ENCODE peak calls at places on chromosomes 11 and 22, in five cellular contexts. P is K562, D is H1, V is HepG2, W is GM12878. K is an unnamed sample.

GRCh38 chr22:50031189-50032091 is 18.9 kb upstream of the IL17REL start:
- DNase-seq in P (no peak), D (no peak), V (no peak), W (no peak), K (no peak)

GRCh38 chr22:41681616-41682015 is 7.1 kb downstream of the SNU13 start:
- DNase-seq in P (no peak), D (no peak), V (no peak), W (no peak), K (no peak)

GRCh38 chr22:27668828-27669797 is 132.4 kb downstream of the MN1 start:
- DNase-seq in P (peak), D (no peak), V (peak), W (no peak), K (peak)

GRCh38 chr11:95081010-95081409 is 8.6 kb upstream of the ENDOD1 start:
- DNase-seq in P (no peak), D (no peak), V (no peak), W (no peak), K (no peak)

GRCh38 chr22:41801886-41802285 is 1.4 kb downstream of the CCDC134 start:
- DNase-seq in P (no peak), D (no peak), V (no peak), W (no peak), K (no peak)

GRCh38 chr11:12287374-12288211 is 89.8 kb upstream of the PARVA start:
- DNase-seq in P (peak), D (peak), V (peak), W (no peak), K (peak)

GRCh38 chr11:44065851-44066731 is at the start of gene ACCS:
- DNase-seq in P (peak), D (peak), V (peak), W (peak), K (peak)

GRCh38 chr11:100929377-100929776 is 200.2 kb downstream of the PGR start:
- DNase-seq in P (no peak), D (no peak), V (no peak), W (no peak), K (no peak)

GRCh38 chr11:13116491-13116890 is 107.4 kb downstream of the RASSF10 start:
- DNase-seq in P (no peak), D (no peak), V (no peak), W (no peak), K (no peak)

GRCh38 chr22:30054764-30055069 is 25.5 kb upstream of the HORMAD2 start:
- DNase-seq in P (no peak), D (no peak), V (peak), W (no peak), K (no peak)

GRCh38 chr22:30183861-30184278 is 62.7 kb downstream of the LIF start:
- DNase-seq in P (peak), D (no peak), V (no peak), W (no peak), K (no peak)

GRCh38 chr11:27545946-27546345 is 39.4 kb upstream of the LIN7C start:
- DNase-seq in P (no peak), D (no peak), V (no peak), W (no peak), K (no peak)

GRCh38 chr11:69928124-69928523 is 108.9 kb upstream of the FGF3 start:
- DNase-seq in P (no peak), D (no peak), V (no peak), W (no peak), K (no peak)

GRCh38 chr11:35787626-35788025 is 125.1 kb downstream of the TRIM44 start:
- DNase-seq in P (no peak), D (no peak), V (no peak), W (no peak), K (no peak)

GRCh38 chr22:50459016-50459415 is 15.8 kb downstream of the SBF1 start:
- DNase-seq in P (no peak), D (no peak), V (no peak), W (no peak), K (no peak)

GRCh38 chr11:64526795-64527194 is 64.2 kb upstream of the SLC22A12 start:
- DNase-seq in P (no peak), D (no peak), V (no peak), W (peak), K (no peak)
- TF ChIP-seq SP1 in P (no peak), D (no peak), V (no peak), W (no peak), K (no peak)

GRCh38 chr11:6799402-6799801 is at the start of gene OR6A2:
- DNase-seq in P (no peak), D (no peak), V (no peak), W (no peak), K (no peak)
- TF ChIP-seq ZNF274 in P (no peak), D (no peak), V (no peak), W (no peak), K (no peak)

GRCh38 chr11:103961010-103961409 is 75.4 kb upstream of the DDI1 start:
- DNase-seq in P (no peak), D (no peak), V (no peak), W (no peak), K (no peak)
- TF ChIP-seq SP1 in P (no peak), D (no peak), V (no peak), W (no peak), K (no peak)

DNA sequence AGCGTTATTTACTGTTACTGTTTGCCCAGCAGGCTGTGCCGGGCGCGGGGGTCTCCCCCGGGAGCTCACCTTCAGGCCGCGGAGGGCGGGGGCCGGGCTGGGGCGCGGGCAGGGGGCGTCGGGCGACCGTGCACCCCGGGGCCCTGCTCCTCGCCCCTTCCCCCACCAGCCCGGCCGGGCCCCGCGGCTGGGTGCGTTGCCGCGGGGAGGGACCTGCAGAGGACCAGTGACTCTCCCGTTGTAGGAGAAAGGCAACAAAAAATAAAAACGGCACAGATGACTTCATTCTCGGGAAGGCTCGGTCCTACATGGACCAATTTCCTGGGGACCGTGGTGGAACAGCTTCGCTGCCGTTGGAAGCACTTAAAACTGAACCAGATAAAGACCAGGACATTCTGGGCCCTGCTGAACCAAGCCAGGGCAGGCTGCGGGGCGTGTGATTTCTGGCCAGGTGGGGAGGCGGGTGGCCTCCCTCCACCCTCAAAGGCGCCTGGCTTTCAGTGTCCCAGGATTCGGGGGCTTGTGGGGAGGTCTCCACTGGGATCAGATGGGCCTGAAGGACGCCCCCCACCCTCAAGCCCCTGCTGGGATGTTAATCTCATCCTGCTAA is 57.3 kb downstream of the IGLL1 start:
- DNase-seq in P (peak), D (no peak), V (peak), W (no peak), K (no peak)
- TF ChIP-seq ZNF274 in P (no peak), D (no peak), V (no peak), W (no peak), K (no peak)

DNA sequence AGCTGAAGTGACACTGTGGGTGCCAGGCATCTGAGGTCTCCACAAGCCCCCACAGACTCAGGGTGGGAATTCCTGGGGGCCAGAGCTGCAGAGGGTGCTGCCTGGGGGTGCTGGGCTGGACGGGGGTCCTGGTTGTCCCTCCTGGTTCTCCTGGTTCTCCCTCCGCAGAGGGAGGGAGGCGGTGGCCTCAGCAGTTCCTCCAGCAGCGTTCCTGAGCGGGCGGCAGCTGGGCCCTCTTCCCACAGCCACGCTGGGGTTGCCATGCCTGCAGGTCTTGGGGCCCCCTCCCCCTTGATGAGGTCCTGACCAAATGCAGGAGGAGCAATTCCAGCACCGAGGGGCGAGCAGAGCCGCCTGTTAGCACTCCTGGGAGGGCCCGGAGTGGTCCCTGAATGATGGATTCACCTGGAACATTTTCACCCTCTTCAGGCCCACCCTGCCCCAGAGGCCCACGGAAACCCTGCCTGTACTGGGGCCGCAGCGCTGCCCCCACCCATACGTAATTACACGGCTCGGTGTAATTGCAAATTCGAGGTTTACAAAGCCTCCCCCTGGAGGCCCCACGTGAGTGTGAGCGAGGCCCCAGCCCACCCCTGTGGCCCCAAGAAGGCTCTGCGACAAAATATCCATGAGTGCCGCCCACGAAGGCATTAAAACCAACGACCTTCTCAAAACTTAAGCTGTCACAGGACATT is 635 bp downstream of the C11orf21 start:
- DNase-seq in P (no peak), D (no peak), V (no peak), W (no peak), K (no peak)
- TF ChIP-seq SP1 in P (no peak), D (no peak), V (no peak), W (no peak), K (no peak)

GRCh38 chr11:77088236-77089003 is 14.2 kb upstream of the OMP start:
- DNase-seq in P (no peak), D (no peak), V (no peak), W (no peak), K (no peak)
- TF ChIP-seq ZNF274 in P (no peak), D (no peak), V (no peak), W (no peak), K (no peak)